ENCODE peak calls at places on chromosomes 5 and 9, in four cellular contexts. One of them, this sample, is unnamed.

GRCh38 chr9:119884411-119884810 is 515.2 kb upstream of the BRINP1 start:
- DNase-seq in stimulated activated CD8-positive, alpha-beta memory T cell treated with anti-CD3 and anti-CD28 coated beads, Interleukin-12 subunit alpha, Interleukin-12 subunit beta, amount 100 ng/mL, for 1 hour: no peak
- DNase-seq in HEK293T: no peak
- DNase-seq in iris pigment epithelial cell: no peak
- DNase-seq in this sample: no peak

GRCh38 chr9:32427111-32427873 is 42.8 kb downstream of the ACO1 start:
- DNase-seq in stimulated activated CD8-positive, alpha-beta memory T cell treated with anti-CD3 and anti-CD28 coated beads, Interleukin-12 subunit alpha, Interleukin-12 subunit beta, amount 100 ng/mL, for 1 hour: no peak
- DNase-seq in HEK293T: no peak
- DNase-seq in iris pigment epithelial cell: peak; percentile 82
- DNase-seq in this sample: peak; percentile 68

GRCh38 chr9:95572370-95573151 is 55.8 kb upstream of the PTCH1 start:
- DNase-seq in stimulated activated CD8-positive, alpha-beta memory T cell treated with anti-CD3 and anti-CD28 coated beads, Interleukin-12 subunit alpha, Interleukin-12 subunit beta, amount 100 ng/mL, for 1 hour: no peak
- DNase-seq in HEK293T: no peak
- DNase-seq in iris pigment epithelial cell: no peak
- DNase-seq in this sample: peak; percentile 92

GRCh38 chr5:177132504-177133118 is 962 bp upstream of the NSD1 start:
- DNase-seq in stimulated activated CD8-positive, alpha-beta memory T cell treated with anti-CD3 and anti-CD28 coated beads, Interleukin-12 subunit alpha, Interleukin-12 subunit beta, amount 100 ng/mL, for 1 hour: no peak
- DNase-seq in HEK293T: no peak
- DNase-seq in iris pigment epithelial cell: peak; percentile 45
- DNase-seq in this sample: no peak

GRCh38 chr5:4647056-4647455 is 493.1 kb upstream of the ADAMTS16 start:
- DNase-seq in stimulated activated CD8-positive, alpha-beta memory T cell treated with anti-CD3 and anti-CD28 coated beads, Interleukin-12 subunit alpha, Interleukin-12 subunit beta, amount 100 ng/mL, for 1 hour: no peak
- DNase-seq in HEK293T: no peak
- DNase-seq in iris pigment epithelial cell: no peak
- DNase-seq in this sample: no peak

GRCh38 chr9:134602547-134603362 is 38.8 kb upstream of the COL5A1 start:
- DNase-seq in stimulated activated CD8-positive, alpha-beta memory T cell treated with anti-CD3 and anti-CD28 coated beads, Interleukin-12 subunit alpha, Interleukin-12 subunit beta, amount 100 ng/mL, for 1 hour: no peak
- DNase-seq in HEK293T: no peak
- DNase-seq in iris pigment epithelial cell: peak; percentile 99
- DNase-seq in this sample: peak; percentile 89

GRCh38 chr9:114845373-114845772 is 39.5 kb upstream of the TNFSF15 start:
- DNase-seq in stimulated activated CD8-positive, alpha-beta memory T cell treated with anti-CD3 and anti-CD28 coated beads, Interleukin-12 subunit alpha, Interleukin-12 subunit beta, amount 100 ng/mL, for 1 hour: no peak
- DNase-seq in HEK293T: no peak
- DNase-seq in iris pigment epithelial cell: no peak
- DNase-seq in this sample: no peak

GRCh38 chr9:85178486-85178885 is 509.0 kb downstream of the NTRK2 start:
- DNase-seq in stimulated activated CD8-positive, alpha-beta memory T cell treated with anti-CD3 and anti-CD28 coated beads, Interleukin-12 subunit alpha, Interleukin-12 subunit beta, amount 100 ng/mL, for 1 hour: no peak
- DNase-seq in HEK293T: no peak
- DNase-seq in iris pigment epithelial cell: no peak
- DNase-seq in this sample: no peak

GRCh38 chr5:149561848-149562247 is 10.6 kb upstream of the CSNK1A1 start:
- DNase-seq in stimulated activated CD8-positive, alpha-beta memory T cell treated with anti-CD3 and anti-CD28 coated beads, Interleukin-12 subunit alpha, Interleukin-12 subunit beta, amount 100 ng/mL, for 1 hour: no peak
- DNase-seq in HEK293T: no peak
- DNase-seq in iris pigment epithelial cell: peak; percentile 96
- DNase-seq in this sample: peak; percentile 98

GRCh38 chr9:123480096-123480495 is 124.1 kb downstream of the CRB2 start:
- DNase-seq in stimulated activated CD8-positive, alpha-beta memory T cell treated with anti-CD3 and anti-CD28 coated beads, Interleukin-12 subunit alpha, Interleukin-12 subunit beta, amount 100 ng/mL, for 1 hour: no peak
- DNase-seq in HEK293T: no peak
- DNase-seq in iris pigment epithelial cell: no peak
- DNase-seq in this sample: no peak

GRCh38 chr5:3197699-3198098 is 397.9 kb upstream of the IRX1 start:
- DNase-seq in stimulated activated CD8-positive, alpha-beta memory T cell treated with anti-CD3 and anti-CD28 coated beads, Interleukin-12 subunit alpha, Interleukin-12 subunit beta, amount 100 ng/mL, for 1 hour: no peak
- DNase-seq in HEK293T: no peak
- DNase-seq in iris pigment epithelial cell: no peak
- DNase-seq in this sample: no peak

GRCh38 chr5:142864293-142865260 is 94.4 kb downstream of the ARHGAP26 start:
- DNase-seq in stimulated activated CD8-positive, alpha-beta memory T cell treated with anti-CD3 and anti-CD28 coated beads, Interleukin-12 subunit alpha, Interleukin-12 subunit beta, amount 100 ng/mL, for 1 hour: no peak
- DNase-seq in HEK293T: no peak
- DNase-seq in iris pigment epithelial cell: no peak
- DNase-seq in this sample: no peak

GRCh38 chr5:84585218-84585617 is 200.5 kb upstream of the EDIL3 start:
- DNase-seq in stimulated activated CD8-positive, alpha-beta memory T cell treated with anti-CD3 and anti-CD28 coated beads, Interleukin-12 subunit alpha, Interleukin-12 subunit beta, amount 100 ng/mL, for 1 hour: no peak
- DNase-seq in HEK293T: no peak
- DNase-seq in iris pigment epithelial cell: no peak
- DNase-seq in this sample: no peak

GRCh38 chr9:89606049-89606481 is 1.3 kb downstream of the GADD45G start:
- DNase-seq in stimulated activated CD8-positive, alpha-beta memory T cell treated with anti-CD3 and anti-CD28 coated beads, Interleukin-12 subunit alpha, Interleukin-12 subunit beta, amount 100 ng/mL, for 1 hour: no peak
- DNase-seq in HEK293T: no peak
- DNase-seq in iris pigment epithelial cell: peak; percentile 83
- DNase-seq in this sample: peak; percentile 33

GRCh38 chr5:73266309-73266708 is 93.3 kb downstream of the TMEM174 start:
- DNase-seq in stimulated activated CD8-positive, alpha-beta memory T cell treated with anti-CD3 and anti-CD28 coated beads, Interleukin-12 subunit alpha, Interleukin-12 subunit beta, amount 100 ng/mL, for 1 hour: no peak
- DNase-seq in HEK293T: no peak
- DNase-seq in iris pigment epithelial cell: no peak
- DNase-seq in this sample: no peak

GRCh38 chr5:179387151-179388110 is 42.2 kb upstream of the ADAMTS2 start:
- DNase-seq in stimulated activated CD8-positive, alpha-beta memory T cell treated with anti-CD3 and anti-CD28 coated beads, Interleukin-12 subunit alpha, Interleukin-12 subunit beta, amount 100 ng/mL, for 1 hour: no peak
- DNase-seq in HEK293T: no peak
- DNase-seq in iris pigment epithelial cell: no peak
- DNase-seq in this sample: no peak

This sample was measured in HCEC 1CT.